ENCODE peak calls at places on chromosomes 5 and 9, in nine cellular contexts. K, A, P, Z, E, L, T, Q and R are unnamed samples.

GRCh38 chr9:11702529-11702928 is 990.7 kb upstream of the TYRP1 start:
- DNase-seq in Q (no peak), A (no peak), L (no peak), T (no peak), Z (no peak), E (no peak), K (no peak), P (no peak), R (no peak)

GRCh38 chr5:67095346-67095871 is 101.2 kb downstream of the CD180 start:
- DNase-seq in E (no peak), Z (no peak), A (no peak), T (no peak), K (peak), Q (no peak), P (no peak), L (no peak), R (peak)

GRCh38 chr5:116473706-116474105 is 100.9 kb downstream of the SEMA6A start:
- DNase-seq in L (no peak), P (no peak), T (no peak), K (no peak), Q (no peak), E (no peak), A (no peak), Z (no peak), R (no peak)

GRCh38 chr5:101943784-101944183 is 352.3 kb downstream of the SLCO4C1 start:
- DNase-seq in Q (no peak), A (no peak), L (no peak), K (no peak), E (no peak), T (no peak), P (no peak), Z (no peak), R (no peak)

GRCh38 chr5:180161420-180162303 is 47.3 kb downstream of the RASGEF1C start:
- DNase-seq in A (no peak), T (no peak), E (no peak), Z (peak), L (no peak), P (no peak), K (no peak), Q (peak), R (no peak)

GRCh38 chr9:93813687-93814560 is 141.2 kb downstream of the BARX1 start:
- DNase-seq in T (no peak), L (no peak), Z (peak), P (peak), A (no peak), K (no peak), E (no peak), Q (peak), R (no peak)

GRCh38 chr9:84238652-84239051 is 101.9 kb downstream of the SLC28A3 start:
- DNase-seq in L (no peak), K (no peak), A (no peak), P (no peak), Z (no peak), Q (no peak), E (no peak), T (no peak), R (no peak)

GRCh38 chr9:27499481-27499880 is 24.6 kb upstream of the IFNK start:
- DNase-seq in A (no peak), L (no peak), E (no peak), Z (no peak), Q (no peak), T (no peak), P (no peak), K (no peak), R (no peak)

GRCh38 chr9:79583957-79584654 is 12.3 kb downstream of the TLE4 start:
- DNase-seq in E (no peak), K (peak), Z (no peak), A (peak), L (no peak), Q (no peak), P (no peak), T (peak), R (no peak)

GRCh38 chr9:90331826-90332575 is 310.6 kb downstream of the DIRAS2 start:
- DNase-seq in A (no peak), P (no peak), E (no peak), K (no peak), T (peak), L (no peak), Z (no peak), Q (no peak), R (no peak)